ENCODE peak calls at places on chromosomes 6 and 20, in five cellular contexts. A is GM12891, C is HepG2, N is K562, D is H1. I is an unnamed sample.
A peak's percentile ranks its signal among the peaks of the same experiment; 100 is the strongest.

GRCh38 chr6:45663181-45664180 is 285.7 kb upstream of the SUPT3H start:
- DNase-seq in A (no peak), C (no peak), N (no peak), D (peak; percentile 81), I (no peak)

GRCh38 chr6:46741482-46741881 is 5.3 kb upstream of the ANKRD66 start:
- DNase-seq in A (no peak), C (no peak), N (no peak), D (no peak), I (no peak)

GRCh38 chr6:72621243-72622093 is at the start of gene KCNQ5:
- DNase-seq in A (no peak), C (no peak), N (peak; percentile 50), D (peak; percentile 66), I (no peak)

GRCh38 chr20:47578543-47578942 is 76.9 kb downstream of the NCOA3 start:
- DNase-seq in A (no peak), C (no peak), N (no peak), D (no peak), I (no peak)

GRCh38 chr6:11975353-11975977 is 36.6 kb upstream of the HIVEP1 start:
- DNase-seq in A (peak; percentile 27), C (no peak), N (peak; percentile 63), D (no peak), I (peak; percentile 23)

GRCh38 chr20:56483970-56484369 is 15.5 kb downstream of the RTF2 start:
- DNase-seq in A (no peak), C (no peak), N (no peak), D (no peak), I (no peak)

GRCh38 chr6:130223508-130223907 is 757 bp upstream of the SAMD3 start:
- DNase-seq in A (peak; percentile 20), C (no peak), N (no peak), D (no peak), I (peak; percentile 22)

GRCh38 chr6:110683236-110683635 is 132.0 kb downstream of the CDK19 start:
- DNase-seq in A (no peak), C (no peak), N (no peak), D (no peak), I (no peak)

GRCh38 chr6:53517021-53517420 is 27.9 kb downstream of the GCLC start:
- DNase-seq in A (no peak), C (peak; percentile 46), N (no peak), D (no peak), I (no peak)

GRCh38 chr20:25238319-25239037 is 9.4 kb upstream of the PYGB start:
- DNase-seq in A (no peak), C (no peak), N (no peak), D (no peak), I (no peak)

GRCh38 chr6:105893741-105894140 is 192.4 kb upstream of the PRDM1 start:
- DNase-seq in A (no peak), C (no peak), N (no peak), D (no peak), I (no peak)

GRCh38 chr20:24208652-24209051 is 220.1 kb upstream of the GGTLC1 start:
- DNase-seq in A (no peak), C (peak; percentile 28), N (no peak), D (peak; percentile 55), I (no peak)

GRCh38 chr6:158020811-158021210 is 39.1 kb downstream of the SYNJ2 start:
- DNase-seq in A (no peak), C (no peak), N (no peak), D (no peak), I (no peak)

GRCh38 chr6:30724906-30725667 is 4.9 kb downstream of the TUBB start:
- DNase-seq in A (no peak), C (no peak), N (no peak), D (no peak), I (no peak)

GRCh38 chr6:30721198-30722024 is 1.3 kb downstream of the TUBB start:
- DNase-seq in A (peak; percentile 70), C (peak; percentile 80), N (peak; percentile 94), D (peak; percentile 91), I (peak; percentile 71)

GRCh38 chr6:30720738-30721197 is 616 bp downstream of the TUBB start:
- DNase-seq in A (no peak), C (peak; percentile 57), N (peak; percentile 79), D (peak; percentile 72), I (no peak)

GRCh38 chr6:30719791-30720737 is at the start of gene TUBB:
- DNase-seq in A (peak; percentile 67), C (peak; percentile 99), N (peak; percentile 93), D (peak; percentile 95), I (peak; percentile 70)

DNA sequence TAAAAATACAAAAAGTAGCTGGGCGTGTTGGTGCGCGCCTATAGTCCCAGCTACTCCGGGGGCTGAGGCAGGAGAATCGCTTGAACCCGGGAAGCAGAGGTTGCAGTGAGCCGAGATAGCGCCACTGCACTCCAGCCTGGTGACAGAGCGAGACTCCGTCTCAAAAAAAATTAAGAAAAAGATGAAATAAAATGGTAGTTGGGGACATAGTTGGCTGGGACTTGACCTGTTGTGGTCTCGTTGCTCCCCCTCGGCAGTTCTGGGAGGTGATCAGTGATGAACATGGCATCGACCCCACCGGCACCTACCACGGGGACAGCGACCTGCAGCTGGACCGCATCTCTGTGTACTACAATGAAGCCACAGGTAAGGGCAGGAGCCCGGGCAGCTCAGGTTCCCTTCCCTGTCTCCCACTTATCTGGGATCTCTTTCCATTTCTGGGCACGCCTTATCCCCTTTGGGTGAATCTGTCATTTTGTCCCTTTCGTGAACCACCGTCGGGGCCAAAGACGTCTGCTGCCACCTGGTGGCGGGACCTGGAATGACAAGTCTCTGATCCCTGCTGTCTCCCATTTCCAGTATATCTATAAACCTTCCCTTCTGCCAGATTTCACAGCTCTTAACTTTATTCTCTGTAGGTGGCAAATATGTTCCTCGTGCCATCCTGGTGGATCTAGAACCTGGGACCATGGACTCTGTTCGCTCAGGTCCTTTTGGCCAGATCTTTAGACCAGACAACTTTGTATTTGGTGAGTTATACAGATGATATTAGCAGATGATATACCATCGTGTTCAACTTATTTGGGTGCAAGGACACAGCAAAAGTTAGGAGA is 2.3 kb downstream of the TUBB start:
- DNase-seq in A (no peak), C (peak; percentile 82), N (peak; percentile 81), D (peak; percentile 92), I (peak; percentile 50)
- TF ChIP-seq POLR2A in A (no peak), C (peak; percentile 50), N (peak; percentile 54), D (peak; percentile 61), I (peak; percentile 25)

GRCh38 chr6:44271406-44271723 is 1.1 kb downstream of the TMEM151B start:
- DNase-seq in A (no peak), C (no peak), N (no peak), D (peak; percentile 57), I (no peak)

GRCh38 chr6:44273617-44274016 is 3.4 kb downstream of the TMEM151B start:
- DNase-seq in A (no peak), C (no peak), N (no peak), D (no peak), I (no peak)

GRCh38 chr6:44271914-44272313 is 1.7 kb downstream of the TMEM151B start:
- DNase-seq in A (no peak), C (no peak), N (no peak), D (no peak), I (no peak)

GRCh38 chr6:44272529-44272928 is 2.3 kb downstream of the TMEM151B start:
- DNase-seq in A (no peak), C (no peak), N (no peak), D (no peak), I (no peak)

GRCh38 chr6:44272999-44273566 is 2.8 kb downstream of the TMEM151B start:
- DNase-seq in A (no peak), C (no peak), N (no peak), D (no peak), I (no peak)
- TF ChIP-seq TAF1 in A (no peak), C (no peak), N (no peak), D (no peak), I (no peak)

GRCh38 chr20:60869626-60870025 is 382.4 kb upstream of the CDH4 start:
- DNase-seq in A (no peak), C (no peak), N (no peak), D (no peak), I (no peak)
- TF ChIP-seq POLR2AphosphoS5 in A (no peak), C (no peak), N (no peak), D (no peak), I (no peak)

GRCh38 chr6:99573980-99574617 is 5.6 kb upstream of the CCNC start:
- DNase-seq in A (no peak), C (no peak), N (no peak), D (no peak), I (no peak)

GRCh38 chr6:99563056-99563723 is 5.3 kb downstream of the CCNC start:
- DNase-seq in A (no peak), C (no peak), N (no peak), D (no peak), I (no peak)

GRCh38 chr6:99568103-99568933 is at the start of gene CCNC:
- DNase-seq in A (peak; percentile 73), C (peak; percentile 93), N (peak; percentile 89), D (peak; percentile 97), I (peak; percentile 78)
- TF ChIP-seq POLR2A in A (peak; percentile 95), C (peak; percentile 92), N (peak; percentile 93), D (peak; percentile 95), I (peak; percentile 97)

GRCh38 chr6:42201382-42201781 is 6.6 kb upstream of the GUCA1B start:
- DNase-seq in A (no peak), C (no peak), N (no peak), D (no peak), I (no peak)

GRCh38 chr6:42195415-42195814 is 659 bp upstream of the GUCA1B start:
- DNase-seq in A (no peak), C (no peak), N (peak; percentile 27), D (no peak), I (no peak)

GRCh38 chr6:42200035-42200434 is 5.3 kb upstream of the GUCA1B start:
- DNase-seq in A (no peak), C (peak; percentile 78), N (no peak), D (no peak), I (no peak)

GRCh38 chr6:42199106-42199981 is 4.6 kb upstream of the GUCA1B start:
- DNase-seq in A (no peak), C (peak; percentile 22), N (peak; percentile 94), D (no peak), I (no peak)

DNA sequence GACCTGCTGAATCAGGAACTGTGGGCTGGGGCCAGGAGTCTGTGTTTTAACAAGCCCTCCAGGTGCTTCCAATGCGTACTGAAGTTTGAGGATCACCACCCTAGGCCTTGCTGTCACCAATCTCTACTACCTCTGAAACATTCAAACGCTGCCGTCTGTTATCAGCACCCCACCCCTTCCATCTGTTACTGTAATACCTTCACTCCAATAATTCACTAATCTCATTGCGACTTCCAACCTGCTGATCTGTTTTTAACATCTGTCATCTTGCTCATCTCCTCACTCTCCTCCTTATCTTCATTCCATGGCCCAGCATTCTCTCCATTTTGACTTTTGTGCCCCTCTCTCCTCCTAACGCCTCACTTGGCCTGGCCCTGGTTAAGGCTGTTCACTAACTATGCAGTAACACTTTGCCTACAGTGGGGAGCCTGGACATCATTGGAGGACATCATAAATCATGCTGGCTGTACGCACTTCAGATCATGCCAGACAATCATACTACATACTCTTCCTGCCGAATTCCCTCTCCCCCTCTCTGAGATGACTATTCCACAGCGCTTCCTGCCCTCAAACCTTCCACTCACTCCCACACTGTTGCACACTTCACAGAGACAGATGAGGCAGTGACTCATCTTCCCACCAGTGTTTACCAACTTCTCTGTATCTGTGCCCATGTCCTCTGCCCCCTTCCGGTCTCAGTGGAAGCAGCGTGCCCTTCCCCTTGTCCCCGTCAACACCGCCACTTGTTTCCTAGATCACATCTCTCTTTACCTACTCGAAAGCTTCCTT is 3.0 kb upstream of the GUCA1B start:
- DNase-seq in A (no peak), C (peak; percentile 81), N (peak; percentile 89), D (no peak), I (no peak)
- TF ChIP-seq TAF1 in A (no peak), C (no peak), N (peak; percentile 24), D (no peak), I (no peak)

GRCh38 chr6:159701413-159701999 is 8.5 kb upstream of the SOD2 start:
- DNase-seq in A (no peak), C (peak; percentile 43), N (no peak), D (no peak), I (no peak)
- TF ChIP-seq POLR2AphosphoS5 in A (no peak), C (no peak), N (no peak), D (no peak), I (no peak)

I was measured in GM12892.